ENCODE peak calls at places on chromosomes 4 and X, in six cellular contexts. One of them, this sample, is unnamed.

GRCh38 chr4:147546341-147546740 is 65.4 kb downstream of the EDNRA start:
- ATAC-seq in HepG2: no peak
- ATAC-seq in K562: no peak
- ATAC-seq in A549: peak; percentile 56
- ATAC-seq in GM12878: no peak
- ATAC-seq in upper lobe of left lung: no peak
- ATAC-seq in this sample: no peak

GRCh38 chr4:110637408-110638131 is 14.7 kb upstream of the PITX2 start:
- ATAC-seq in HepG2: no peak
- ATAC-seq in K562: no peak
- ATAC-seq in A549: no peak
- ATAC-seq in GM12878: no peak
- ATAC-seq in upper lobe of left lung: no peak
- ATAC-seq in this sample: peak; percentile 37

GRCh38 chrX:378443-378842 is 8.3 kb downstream of the PPP2R3B start:
- ATAC-seq in HepG2: no peak
- ATAC-seq in K562: no peak
- ATAC-seq in A549: no peak
- ATAC-seq in GM12878: no peak
- ATAC-seq in upper lobe of left lung: no peak
- ATAC-seq in this sample: no peak

GRCh38 chr4:147865926-147866325 is 134.0 kb downstream of the ARHGAP10 start:
- ATAC-seq in HepG2: no peak
- ATAC-seq in K562: no peak
- ATAC-seq in A549: no peak
- ATAC-seq in GM12878: no peak
- ATAC-seq in upper lobe of left lung: no peak
- ATAC-seq in this sample: no peak

GRCh38 chr4:183171484-183172267 is 72.6 kb downstream of the WWC2 start:
- ATAC-seq in HepG2: peak; percentile 78
- ATAC-seq in K562: no peak
- ATAC-seq in A549: peak; percentile 72
- ATAC-seq in GM12878: no peak
- ATAC-seq in upper lobe of left lung: no peak
- ATAC-seq in this sample: no peak

GRCh38 chr4:34271479-34272355 is 1972.6 kb downstream of the ARAP2 start:
- ATAC-seq in HepG2: no peak
- ATAC-seq in K562: no peak
- ATAC-seq in A549: no peak
- ATAC-seq in GM12878: no peak
- ATAC-seq in upper lobe of left lung: no peak
- ATAC-seq in this sample: no peak

GRCh38 chrX:31012509-31013025 is 59.3 kb downstream of the FTHL17 start:
- ATAC-seq in HepG2: no peak
- ATAC-seq in K562: no peak
- ATAC-seq in A549: no peak
- ATAC-seq in GM12878: no peak
- ATAC-seq in upper lobe of left lung: no peak
- ATAC-seq in this sample: no peak

GRCh38 chr4:127103723-127104122 is 529.0 kb upstream of the INTU start:
- ATAC-seq in HepG2: no peak
- ATAC-seq in K562: no peak
- ATAC-seq in A549: no peak
- ATAC-seq in GM12878: peak; percentile 42
- ATAC-seq in upper lobe of left lung: peak; percentile 76
- ATAC-seq in this sample: no peak

GRCh38 chr4:2591189-2591588 is 54.7 kb downstream of the FAM193A start:
- ATAC-seq in HepG2: no peak
- ATAC-seq in K562: peak; percentile 83
- ATAC-seq in A549: no peak
- ATAC-seq in GM12878: peak; percentile 36
- ATAC-seq in upper lobe of left lung: peak; percentile 79
- ATAC-seq in this sample: no peak

GRCh38 chr4:142236268-142236667 is 599.9 kb downstream of the IL15 start:
- ATAC-seq in HepG2: no peak
- ATAC-seq in K562: no peak
- ATAC-seq in A549: no peak
- ATAC-seq in GM12878: no peak
- ATAC-seq in upper lobe of left lung: no peak
- ATAC-seq in this sample: no peak

GRCh38 chrX:134572816-134573682 is 85.2 kb downstream of the PLAC1 start:
- ATAC-seq in HepG2: no peak
- ATAC-seq in K562: no peak
- ATAC-seq in A549: peak; percentile 45
- ATAC-seq in GM12878: no peak
- ATAC-seq in upper lobe of left lung: no peak
- ATAC-seq in this sample: no peak

GRCh38 chr4:186216465-186217024 is 10.8 kb upstream of the KLKB1 start:
- ATAC-seq in HepG2: no peak
- ATAC-seq in K562: no peak
- ATAC-seq in A549: no peak
- ATAC-seq in GM12878: no peak
- ATAC-seq in upper lobe of left lung: no peak
- ATAC-seq in this sample: no peak

DNA sequence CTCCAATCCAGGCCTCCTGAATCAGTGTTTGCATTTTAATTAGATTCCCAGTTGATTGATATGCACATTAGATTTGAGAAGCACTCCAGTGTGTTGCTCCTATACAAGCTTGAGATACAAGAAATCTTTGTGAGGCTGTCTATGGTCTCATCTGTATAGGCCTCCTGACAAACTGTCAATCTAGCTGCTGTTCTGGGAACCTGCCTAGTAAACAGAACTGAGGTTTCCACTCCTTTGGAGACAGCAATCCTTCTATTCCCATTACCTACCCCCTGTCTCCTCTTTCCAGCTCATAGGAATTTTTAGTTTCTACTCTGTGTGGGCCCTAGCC is 306.1 kb upstream of the EMCN start:
- ATAC-seq in HepG2: peak; percentile 71
- ATAC-seq in K562: no peak
- ATAC-seq in A549: no peak
- ATAC-seq in GM12878: peak; percentile 6
- ATAC-seq in upper lobe of left lung: no peak
- ATAC-seq in this sample: no peak
- TF ChIP-seq EP300 in HepG2: no peak
- TF ChIP-seq EP300 in K562: no peak
- TF ChIP-seq EP300 in A549: no peak
- TF ChIP-seq EP300 in GM12878: no peak
- TF ChIP-seq EP300 in upper lobe of left lung: no peak
- TF ChIP-seq EP300 in this sample: no peak

DNA sequence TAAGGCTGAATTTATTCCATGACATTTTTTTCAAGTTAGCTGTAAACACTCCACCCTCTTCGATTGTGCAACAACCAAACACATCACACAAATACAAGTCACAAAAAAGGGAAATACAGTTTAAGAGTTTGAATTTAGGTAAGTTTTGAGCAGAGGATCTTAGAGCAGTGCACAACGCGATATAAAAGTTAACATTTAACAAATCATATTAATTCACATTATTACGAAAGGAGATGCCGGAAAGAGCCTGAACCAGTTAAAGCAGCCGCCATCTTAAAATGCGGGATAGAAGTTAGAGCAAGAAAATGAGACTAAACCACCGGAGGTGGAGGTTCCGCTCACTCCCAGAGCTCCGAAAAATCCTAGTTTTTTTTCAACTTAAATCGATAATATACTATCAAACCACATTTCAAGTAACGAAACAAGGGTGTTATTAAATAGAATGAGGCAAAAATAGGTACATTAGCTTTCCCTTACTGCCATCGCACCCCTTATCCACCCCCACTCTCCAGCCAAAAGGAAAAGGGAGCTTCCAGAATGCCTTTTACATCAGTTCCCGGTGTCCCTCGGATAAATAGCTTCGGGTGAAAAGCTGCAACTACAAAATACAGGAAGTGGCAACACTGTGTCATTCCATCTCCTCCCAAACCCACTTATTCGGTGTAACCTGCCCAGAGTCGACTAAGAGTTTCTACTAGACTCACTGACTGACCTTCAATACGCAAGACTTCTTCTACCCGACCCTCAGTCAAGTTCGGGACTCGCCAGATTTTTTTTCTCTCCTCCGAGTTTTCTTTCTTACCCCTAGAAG is 1.9 kb downstream of the UBE2D3 start:
- ATAC-seq in HepG2: no peak
- ATAC-seq in K562: peak; percentile 1
- ATAC-seq in A549: no peak
- ATAC-seq in GM12878: no peak
- ATAC-seq in upper lobe of left lung: peak; percentile 1
- ATAC-seq in this sample: no peak
- TF ChIP-seq EP300 in HepG2: no peak
- TF ChIP-seq EP300 in K562: no peak
- TF ChIP-seq EP300 in A549: no peak
- TF ChIP-seq EP300 in GM12878: no peak
- TF ChIP-seq EP300 in upper lobe of left lung: no peak
- TF ChIP-seq EP300 in this sample: no peak

GRCh38 chrX:40474205-40474626 is 106.6 kb upstream of the ATP6AP2 start:
- ATAC-seq in HepG2: peak; percentile 78
- ATAC-seq in K562: peak; percentile 60
- ATAC-seq in A549: peak; percentile 77
- ATAC-seq in GM12878: peak; percentile 35
- ATAC-seq in upper lobe of left lung: no peak
- ATAC-seq in this sample: no peak
- TF ChIP-seq EP300 in HepG2: no peak
- TF ChIP-seq EP300 in K562: no peak
- TF ChIP-seq EP300 in A549: no peak
- TF ChIP-seq EP300 in GM12878: no peak
- TF ChIP-seq EP300 in upper lobe of left lung: no peak
- TF ChIP-seq EP300 in this sample: no peak

GRCh38 chrX:13590914-13591313 is 21.5 kb downstream of the EGFL6 start:
- ATAC-seq in HepG2: no peak
- ATAC-seq in K562: no peak
- ATAC-seq in A549: no peak
- ATAC-seq in GM12878: no peak
- ATAC-seq in upper lobe of left lung: no peak
- ATAC-seq in this sample: no peak
- TF ChIP-seq EP300 in HepG2: no peak
- TF ChIP-seq EP300 in K562: no peak
- TF ChIP-seq EP300 in A549: no peak
- TF ChIP-seq EP300 in GM12878: no peak
- TF ChIP-seq EP300 in upper lobe of left lung: no peak
- TF ChIP-seq EP300 in this sample: no peak

DNA sequence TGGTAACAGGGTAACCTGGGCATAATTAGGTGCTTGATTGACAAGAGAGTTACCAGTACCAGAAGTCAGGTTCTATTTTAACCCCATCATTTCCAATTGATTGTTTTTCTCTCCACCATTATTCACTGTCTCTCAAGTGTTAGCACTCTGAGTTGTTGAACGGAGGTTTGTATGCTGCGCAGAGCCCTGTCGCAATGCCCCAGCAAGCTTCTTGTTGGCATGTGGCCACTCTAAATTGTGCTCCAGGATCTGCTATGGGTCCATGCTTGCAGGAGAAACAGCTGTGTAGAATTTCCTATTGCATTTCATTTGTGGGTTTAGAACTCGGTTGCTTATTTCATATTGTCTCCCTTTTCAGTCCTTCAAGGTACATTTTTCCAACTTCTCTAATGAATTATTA is 98.2 kb downstream of the KLHL8 start:
- ATAC-seq in HepG2: no peak
- ATAC-seq in K562: no peak
- ATAC-seq in A549: no peak
- ATAC-seq in GM12878: no peak
- ATAC-seq in upper lobe of left lung: peak; percentile 41
- ATAC-seq in this sample: no peak
- TF ChIP-seq EP300 in HepG2: no peak
- TF ChIP-seq EP300 in K562: no peak
- TF ChIP-seq EP300 in A549: no peak
- TF ChIP-seq EP300 in GM12878: no peak
- TF ChIP-seq EP300 in upper lobe of left lung: no peak
- TF ChIP-seq EP300 in this sample: no peak

GRCh38 chr4:884259-884658 is 47.9 kb downstream of the GAK start:
- ATAC-seq in HepG2: no peak
- ATAC-seq in K562: no peak
- ATAC-seq in A549: no peak
- ATAC-seq in GM12878: no peak
- ATAC-seq in upper lobe of left lung: no peak
- ATAC-seq in this sample: no peak
- TF ChIP-seq EP300 in HepG2: no peak
- TF ChIP-seq EP300 in K562: no peak
- TF ChIP-seq EP300 in A549: no peak
- TF ChIP-seq EP300 in GM12878: no peak
- TF ChIP-seq EP300 in upper lobe of left lung: no peak
- TF ChIP-seq EP300 in this sample: no peak

GRCh38 chr4:113012122-113012725 is 37.2 kb upstream of the ANK2 start:
- ATAC-seq in HepG2: no peak
- ATAC-seq in K562: no peak
- ATAC-seq in A549: no peak
- ATAC-seq in GM12878: no peak
- ATAC-seq in upper lobe of left lung: no peak
- ATAC-seq in this sample: no peak

GRCh38 chr4:113008726-113009125 is 40.7 kb upstream of the ANK2 start:
- ATAC-seq in HepG2: no peak
- ATAC-seq in K562: no peak
- ATAC-seq in A549: no peak
- ATAC-seq in GM12878: no peak
- ATAC-seq in upper lobe of left lung: no peak
- ATAC-seq in this sample: no peak

GRCh38 chr4:113013746-113014145 is 35.7 kb upstream of the ANK2 start:
- ATAC-seq in HepG2: no peak
- ATAC-seq in K562: no peak
- ATAC-seq in A549: no peak
- ATAC-seq in GM12878: no peak
- ATAC-seq in upper lobe of left lung: no peak
- ATAC-seq in this sample: no peak

GRCh38 chr4:113016377-113016776 is 33.1 kb upstream of the ANK2 start:
- ATAC-seq in HepG2: no peak
- ATAC-seq in K562: no peak
- ATAC-seq in A549: no peak
- ATAC-seq in GM12878: no peak
- ATAC-seq in upper lobe of left lung: no peak
- ATAC-seq in this sample: no peak

DNA sequence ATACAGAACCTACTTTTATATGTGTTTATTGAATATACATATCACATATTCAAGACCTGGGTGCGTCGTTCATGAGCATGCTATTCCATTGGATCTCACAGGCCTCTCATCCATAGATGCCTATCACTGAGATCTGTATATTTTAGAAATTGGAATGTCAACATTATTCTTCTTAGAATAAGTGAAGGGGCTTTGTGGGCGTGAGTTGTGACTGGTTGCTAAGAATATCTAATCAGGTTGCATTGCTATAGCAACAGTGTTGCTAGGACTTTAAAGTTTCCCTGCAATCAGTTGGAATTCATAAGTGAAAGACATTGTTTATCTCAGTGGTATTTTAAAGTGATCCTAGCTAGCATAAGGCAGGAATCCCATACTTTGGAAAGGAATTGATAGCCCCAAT is 36.7 kb upstream of the ANK2 start:
- ATAC-seq in HepG2: no peak
- ATAC-seq in K562: no peak
- ATAC-seq in A549: no peak
- ATAC-seq in GM12878: no peak
- ATAC-seq in upper lobe of left lung: no peak
- ATAC-seq in this sample: no peak
- TF ChIP-seq EP300 in HepG2: no peak
- TF ChIP-seq EP300 in K562: no peak
- TF ChIP-seq EP300 in A549: no peak
- TF ChIP-seq EP300 in GM12878: no peak
- TF ChIP-seq EP300 in upper lobe of left lung: no peak
- TF ChIP-seq EP300 in this sample: no peak

This sample was measured in gastroesophageal sphincter.